ENCODE peak calls at places on chromosomes 13 and 19, in seven cellular contexts. A, F, I, U, O, N and Z are unnamed samples.
A peak's percentile ranks its signal among the peaks of the same experiment; 100 is the strongest.

GRCh38 chr13:29137995-29138394 is 317.9 kb downstream of the MTUS2 start:
- DNase-seq in F (no peak), O (no peak), I (no peak), U (no peak), N (no peak), A (no peak), Z (no peak)

GRCh38 chr13:79126706-79127105 is 279.3 kb downstream of the RBM26 start:
- DNase-seq in A (no peak), O (no peak), F (no peak), I (no peak), N (no peak), U (no peak), Z (no peak)

GRCh38 chr19:13983213-13983889 is 22.8 kb downstream of the RFX1 start:
- DNase-seq in O (no peak), I (no peak), F (no peak), A (no peak), U (no peak), N (no peak), Z (no peak)

GRCh38 chr19:50358483-50359431 is 6.7 kb downstream of the NAPSA start:
- DNase-seq in N (no peak), F (no peak), U (no peak), O (peak; percentile 64), A (peak; percentile 58), I (peak; percentile 48), Z (no peak)

GRCh38 chr19:46221981-46222610 is 7.4 kb upstream of the IGFL1 start:
- DNase-seq in A (peak; percentile 65), O (no peak), F (peak; percentile 50), N (peak; percentile 96), U (peak; percentile 78), I (no peak), Z (peak; percentile 85)

GRCh38 chr13:60410299-60410698 is 13.3 kb downstream of the TDRD3 start:
- DNase-seq in I (no peak), A (no peak), F (no peak), U (peak; percentile 28), O (no peak), N (no peak), Z (no peak)

GRCh38 chr19:31231181-31231580 is 118.1 kb downstream of the TSHZ3 start:
- DNase-seq in O (no peak), I (no peak), N (no peak), U (no peak), A (no peak), F (no peak), Z (no peak)

GRCh38 chr13:26855921-26856320 is 95.3 kb upstream of the GPR12 start:
- DNase-seq in O (no peak), U (no peak), A (no peak), N (no peak), I (no peak), F (no peak), Z (no peak)

GRCh38 chr19:4376245-4376990 is 23.9 kb downstream of the SH3GL1 start:
- DNase-seq in N (no peak), A (no peak), U (peak; percentile 57), F (no peak), I (no peak), O (no peak), Z (no peak)

GRCh38 chr13:73171926-73172325 is 113.1 kb downstream of the KLF5 start:
- DNase-seq in U (peak; percentile 49), I (no peak), O (no peak), N (no peak), F (no peak), A (no peak), Z (no peak)

GRCh38 chr13:74037762-74038161 is 96.4 kb downstream of the KLF12 start:
- DNase-seq in U (no peak), I (no peak), F (no peak), A (no peak), N (no peak), O (no peak), Z (no peak)

GRCh38 chr19:40719414-40719894 is 2.5 kb downstream of the ITPKC start:
- DNase-seq in A (no peak), N (no peak), U (no peak), I (peak; percentile 15), O (no peak), F (no peak), Z (no peak)

GRCh38 chr13:51643882-51644281 is 59.6 kb downstream of the WDFY2 start:
- DNase-seq in U (no peak), O (no peak), I (no peak), N (no peak), F (no peak), A (no peak), Z (no peak)

GRCh38 chr13:62320129-62320724 is 904.6 kb upstream of the PCDH20 start:
- DNase-seq in I (peak; percentile 36), U (peak; percentile 63), F (no peak), N (no peak), A (no peak), O (no peak), Z (no peak)

GRCh38 chr13:27293873-27294515 is 23.4 kb downstream of the RASL11A start:
- DNase-seq in N (no peak), A (no peak), O (no peak), U (no peak), F (no peak), I (no peak), Z (no peak)

GRCh38 chr19:46714523-46715106 is 2.3 kb downstream of the PRKD2 start:
- DNase-seq in F (peak; percentile 56), U (no peak), A (no peak), I (no peak), O (no peak), N (no peak), Z (no peak)

GRCh38 chr19:49506575-49507105 is 5.8 kb upstream of the FCGRT start:
- DNase-seq in O (peak; percentile 83), F (peak; percentile 95), N (no peak), I (no peak), A (peak; percentile 76), U (peak; percentile 94), Z (no peak)

GRCh38 chr13:21009036-21009435 is 52.4 kb downstream of the LATS2 start:
- DNase-seq in U (no peak), O (no peak), F (no peak), I (no peak), A (no peak), N (no peak), Z (no peak)

GRCh38 chr13:102907016-102907756 is 61.4 kb downstream of the ERCC5 start:
- DNase-seq in A (no peak), O (no peak), I (peak; percentile 25), U (no peak), F (no peak), N (no peak), Z (no peak)

GRCh38 chr19:13153627-13154240 is 3.5 kb downstream of the IER2 start:
- DNase-seq in A (peak; percentile 44), O (peak; percentile 47), U (peak; percentile 61), N (no peak), F (no peak), I (no peak), Z (no peak)

GRCh38 chr13:111315347-111315995 is 5.0 kb upstream of the TEX29 start:
- DNase-seq in U (no peak), O (no peak), F (no peak), A (no peak), N (no peak), I (no peak), Z (no peak)

GRCh38 chr19:1223018-1223855 is 14.6 kb downstream of the CBARP start:
- DNase-seq in F (peak; percentile 80), I (no peak), U (peak; percentile 81), A (no peak), O (no peak), N (no peak), Z (no peak)

GRCh38 chr19:19636573-19636972 is 6.9 kb downstream of the GMIP start:
- DNase-seq in O (no peak), U (no peak), I (no peak), F (no peak), N (no peak), A (no peak), Z (no peak)
- H3K4me3 ChIP-seq in O (no peak overlapping the region), U (peak overlapping the region; percentile 59), I (no peak overlapping the region), F (no peak overlapping the region), N (no peak overlapping the region), A (no peak overlapping the region), Z (no peak overlapping the region)

GRCh38 chr13:48647625-48648024 is 6.1 kb upstream of the CYSLTR2 start:
- DNase-seq in F (no peak), U (no peak), N (no peak), A (no peak), I (no peak), O (peak; percentile 27), Z (no peak)
- TF ChIP-seq CTCF in F (peak; percentile 34), U (peak; percentile 58), N (no peak), A (no peak), I (no peak), O (peak; percentile 34), Z (no peak)

GRCh38 chr19:11931513-11931912 is 6.6 kb downstream of the ZNF700 start:
- DNase-seq in I (no peak), A (no peak), F (no peak), U (no peak), N (no peak), O (no peak), Z (no peak)
- TF ChIP-seq POLR2AphosphoS5 in I (no peak), A (no peak), F (no peak), U (no peak), N (no peak), O (no peak), Z (no peak)

GRCh38 chr19:21023901-21024300 is 3.4 kb downstream of the ZNF430 start:
- DNase-seq in N (no peak), O (no peak), F (no peak), U (no peak), I (no peak), A (no peak), Z (no peak)

GRCh38 chr19:21028969-21029268 is 8.5 kb downstream of the ZNF430 start:
- DNase-seq in O (no peak), A (no peak), I (no peak), F (no peak), N (no peak), U (no peak), Z (no peak)

GRCh38 chr19:21020298-21021227 is at the start of gene ZNF430:
- DNase-seq in N (peak; percentile 98), O (peak; percentile 95), A (peak; percentile 94), F (peak; percentile 95), I (peak; percentile 94), U (peak; percentile 100), Z (peak; percentile 95)

DNA sequence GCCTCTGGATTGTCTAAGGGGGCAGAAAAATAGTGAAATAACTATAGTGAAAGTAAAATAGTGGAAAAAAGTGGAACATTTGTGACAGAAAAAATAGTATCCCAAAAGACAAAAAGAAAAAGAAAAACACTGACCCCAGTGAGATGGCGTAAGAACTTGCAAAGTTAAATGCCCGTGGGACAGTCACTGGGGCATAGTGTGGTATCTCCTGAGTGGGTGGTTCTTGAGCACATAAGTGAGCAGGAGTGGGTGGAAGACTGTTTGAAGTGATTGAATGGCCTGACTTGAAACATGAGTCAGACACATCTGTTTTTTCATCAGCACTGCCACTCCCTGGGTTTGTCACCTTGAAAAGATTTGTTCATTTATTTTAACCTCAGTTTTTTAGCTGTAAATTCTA is 2.5 kb downstream of the ZNF430 start:
- DNase-seq in N (no peak), I (no peak), F (no peak), A (no peak), O (no peak), U (no peak), Z (no peak)
- H3K4me3 ChIP-seq in N (no peak overlapping the region), I (peak overlapping the region; percentile 78), F (no peak overlapping the region), A (no peak overlapping the region), O (no peak overlapping the region), U (peak overlapping the region; percentile 91), Z (no peak overlapping the region)